ENCODE peak calls at places on chromosomes 16 and 17, in nine cellular contexts. V, W, Q, Z, F, E, I, U and Y are unnamed samples.
A peak's percentile ranks its signal among the peaks of the same experiment; 100 is the strongest.

GRCh38 chr16:15446901-15447300 is 12.5 kb downstream of the BMERB1 start:
- DNase-seq in U (no peak), F (no peak), V (no peak), W (no peak), Q (no peak), Z (no peak), I (no peak), E (no peak), Y (no peak)

GRCh38 chr17:17741346-17742023 is 60.2 kb downstream of the RAI1 start:
- DNase-seq in W (peak; percentile 49), I (no peak), U (no peak), F (no peak), Q (peak; percentile 67), V (no peak), E (no peak), Z (no peak), Y (peak; percentile 88)

GRCh38 chr17:1169471-1169908 is 10.3 kb downstream of the ABR start:
- DNase-seq in W (no peak), I (no peak), Q (no peak), V (no peak), F (no peak), E (no peak), Z (peak; percentile 43), U (no peak), Y (no peak)

GRCh38 chr17:76049239-76049638 is 22.1 kb upstream of the EVPL start:
- DNase-seq in I (no peak), F (no peak), Q (no peak), W (no peak), U (no peak), V (no peak), Z (no peak), E (no peak), Y (no peak)

GRCh38 chr16:10663744-10664143 is 31.0 kb downstream of the TEKT5 start:
- DNase-seq in Q (no peak), V (no peak), Z (no peak), W (no peak), F (no peak), U (no peak), I (no peak), E (no peak), Y (no peak)

GRCh38 chr17:72273301-72274056 is 152.7 kb downstream of the SOX9 start:
- DNase-seq in W (peak; percentile 7), E (no peak), U (no peak), Q (no peak), I (no peak), F (no peak), V (no peak), Z (peak; percentile 57), Y (no peak)

GRCh38 chr17:40605301-40605700 is 40.0 kb upstream of the CCR7 start:
- DNase-seq in Q (no peak), I (no peak), Z (no peak), F (no peak), W (no peak), U (no peak), V (peak; percentile 51), E (no peak), Y (no peak)

GRCh38 chr16:52451971-52452421 is 94.9 kb downstream of the TOX3 start:
- DNase-seq in Q (no peak), W (no peak), E (no peak), V (no peak), Z (no peak), I (peak; percentile 68), F (no peak), U (no peak), Y (no peak)

GRCh38 chr16:26334218-26335111 is 642.7 kb downstream of the HS3ST4 start:
- DNase-seq in E (no peak), W (no peak), V (no peak), Q (no peak), U (no peak), Z (peak; percentile 23), I (no peak), F (no peak), Y (no peak)

GRCh38 chr16:47574091-47575054 is 113.2 kb downstream of the PHKB start:
- DNase-seq in Q (no peak), U (peak; percentile 50), Z (peak; percentile 33), E (no peak), I (no peak), V (no peak), F (no peak), W (peak; percentile 74), Y (no peak)

GRCh38 chr17:8965394-8966168 is at the start of gene PIK3R5:
- DNase-seq in W (no peak), F (no peak), I (peak; percentile 75), U (no peak), E (no peak), Z (peak; percentile 45), Q (peak; percentile 35), V (peak; percentile 68), Y (no peak)

GRCh38 chr17:70629902-70630301 is 460.6 kb downstream of the KCNJ2 start:
- DNase-seq in Z (peak; percentile 23), E (no peak), W (no peak), F (no peak), Q (no peak), V (no peak), U (no peak), I (no peak), Y (no peak)

GRCh38 chr17:63930951-63931575 is 1.1 kb downstream of the CD79B start:
- DNase-seq in Z (no peak), U (no peak), E (no peak), F (no peak), I (peak; percentile 80), Q (peak; percentile 55), V (peak; percentile 53), W (no peak), Y (no peak)

GRCh38 chr16:81567987-81568748 is 123.6 kb downstream of the CMIP start:
- DNase-seq in E (no peak), F (no peak), W (peak; percentile 58), V (no peak), Z (no peak), Q (peak; percentile 85), I (no peak), U (peak; percentile 92), Y (no peak)

GRCh38 chr16:55408656-55409055 is 70.3 kb upstream of the MMP2 start:
- DNase-seq in F (no peak), Q (no peak), Z (no peak), U (no peak), W (no peak), I (no peak), E (no peak), V (no peak), Y (peak; percentile 64)

GRCh38 chr17:70597774-70598173 is 428.4 kb downstream of the KCNJ2 start:
- DNase-seq in E (no peak), Q (no peak), W (no peak), F (no peak), Z (peak; percentile 55), I (no peak), V (no peak), U (no peak), Y (no peak)

GRCh38 chr16:57185446-57185944 is 344 bp downstream of the PSME3IP1 start:
- DNase-seq in F (no peak), Q (peak; percentile 55), V (no peak), W (peak; percentile 61), E (peak; percentile 33), Z (peak; percentile 34), I (peak; percentile 50), U (peak; percentile 53), Y (no peak)

GRCh38 chr17:63571632-63572310 is 21.5 kb downstream of the DCAF7 start:
- DNase-seq in U (peak; percentile 60), E (no peak), Q (peak; percentile 40), W (peak; percentile 49), V (no peak), Z (no peak), F (no peak), I (no peak), Y (no peak)

GRCh38 chr17:3935825-3936355 is 19.6 kb upstream of the P2RX1 start:
- DNase-seq in Q (peak; percentile 52), E (no peak), I (no peak), W (peak; percentile 61), U (peak; percentile 8), V (no peak), F (no peak), Z (no peak), Y (no peak)

GRCh38 chr17:39360537-39360936 is 40.9 kb downstream of the FBXL20 start:
- DNase-seq in Q (no peak), W (no peak), I (no peak), E (no peak), Z (no peak), V (no peak), F (no peak), U (no peak), Y (no peak)

GRCh38 chr16:81746566-81746965 is 32.5 kb upstream of the PLCG2 start:
- DNase-seq in I (no peak), V (no peak), W (no peak), Z (no peak), E (no peak), Q (no peak), U (no peak), F (no peak), Y (no peak)

GRCh38 chr17:70378005-70378404 is 208.7 kb downstream of the KCNJ2 start:
- DNase-seq in Q (no peak), Z (no peak), I (no peak), E (no peak), U (no peak), V (no peak), W (no peak), F (no peak), Y (no peak)